ENCODE peak calls at places on chromosomes 7 and 10, in nine cellular contexts. One of them, this sample, is unnamed.

GRCh38 chr10:128053356-128053755 is 72.9 kb downstream of the MKI67 start:
- DNase-seq in cardiac muscle cell: no peak
- DNase-seq in fibroblast of lung: no peak
- DNase-seq in heart left ventricle: no peak
- DNase-seq in astrocyte of the spinal cord: no peak
- DNase-seq in colonic mucosa: no peak
- DNase-seq in WERI-Rb-1: no peak
- DNase-seq in PC-3: no peak
- DNase-seq in pancreas: no peak
- DNase-seq in this sample: no peak

GRCh38 chr10:123935680-123936079 is 44.1 kb upstream of the CPXM2 start:
- DNase-seq in cardiac muscle cell: no peak
- DNase-seq in fibroblast of lung: no peak
- DNase-seq in PC-3: no peak
- DNase-seq in astrocyte of the spinal cord: no peak
- DNase-seq in WERI-Rb-1: no peak
- DNase-seq in heart left ventricle: no peak
- DNase-seq in pancreas: no peak
- DNase-seq in colonic mucosa: no peak
- DNase-seq in this sample: no peak

GRCh38 chr10:5622186-5622585 is 44.2 kb downstream of the ASB13 start:
- DNase-seq in heart left ventricle: no peak
- DNase-seq in pancreas: no peak
- DNase-seq in astrocyte of the spinal cord: no peak
- DNase-seq in PC-3: no peak
- DNase-seq in cardiac muscle cell: no peak
- DNase-seq in fibroblast of lung: no peak
- DNase-seq in colonic mucosa: no peak
- DNase-seq in WERI-Rb-1: no peak
- DNase-seq in this sample: no peak

GRCh38 chr7:82729172-82730030 is 285.8 kb upstream of the CACNA2D1 start:
- DNase-seq in heart left ventricle: no peak
- DNase-seq in astrocyte of the spinal cord: peak; percentile 62
- DNase-seq in PC-3: peak; percentile 76
- DNase-seq in WERI-Rb-1: peak; percentile 14
- DNase-seq in cardiac muscle cell: peak; percentile 42
- DNase-seq in fibroblast of lung: peak; percentile 39
- DNase-seq in pancreas: no peak
- DNase-seq in colonic mucosa: no peak
- DNase-seq in this sample: peak; percentile 34

GRCh38 chr10:78277734-78278404 is 244.2 kb downstream of the RPS24 start:
- DNase-seq in pancreas: no peak
- DNase-seq in astrocyte of the spinal cord: peak; percentile 30
- DNase-seq in heart left ventricle: peak; percentile 54
- DNase-seq in fibroblast of lung: peak; percentile 72
- DNase-seq in PC-3: peak; percentile 68
- DNase-seq in colonic mucosa: no peak
- DNase-seq in WERI-Rb-1: peak; percentile 62
- DNase-seq in cardiac muscle cell: no peak
- DNase-seq in this sample: no peak

GRCh38 chr10:31112961-31113360 is 81.3 kb upstream of the ZNF438 start:
- DNase-seq in WERI-Rb-1: no peak
- DNase-seq in heart left ventricle: no peak
- DNase-seq in astrocyte of the spinal cord: no peak
- DNase-seq in cardiac muscle cell: no peak
- DNase-seq in PC-3: no peak
- DNase-seq in fibroblast of lung: peak; percentile 64
- DNase-seq in colonic mucosa: no peak
- DNase-seq in pancreas: no peak
- DNase-seq in this sample: no peak

GRCh38 chr10:76491216-76491615 is 1059.8 kb downstream of the LRMDA start:
- DNase-seq in astrocyte of the spinal cord: peak; percentile 69
- DNase-seq in colonic mucosa: no peak
- DNase-seq in pancreas: no peak
- DNase-seq in PC-3: no peak
- DNase-seq in cardiac muscle cell: no peak
- DNase-seq in WERI-Rb-1: no peak
- DNase-seq in heart left ventricle: no peak
- DNase-seq in fibroblast of lung: peak; percentile 88
- DNase-seq in this sample: no peak

GRCh38 chr7:18393465-18394118 is 102.0 kb upstream of the HDAC9 start:
- DNase-seq in WERI-Rb-1: no peak
- DNase-seq in pancreas: no peak
- DNase-seq in colonic mucosa: no peak
- DNase-seq in fibroblast of lung: no peak
- DNase-seq in PC-3: no peak
- DNase-seq in astrocyte of the spinal cord: no peak
- DNase-seq in heart left ventricle: no peak
- DNase-seq in cardiac muscle cell: no peak
- DNase-seq in this sample: no peak

GRCh38 chr10:1185911-1186692 is 129.9 kb downstream of the WDR37 start:
- DNase-seq in heart left ventricle: no peak
- DNase-seq in PC-3: no peak
- DNase-seq in cardiac muscle cell: no peak
- DNase-seq in fibroblast of lung: no peak
- DNase-seq in colonic mucosa: no peak
- DNase-seq in WERI-Rb-1: no peak
- DNase-seq in pancreas: no peak
- DNase-seq in astrocyte of the spinal cord: no peak
- DNase-seq in this sample: no peak

GRCh38 chr10:18164093-18164492 is 23.9 kb downstream of the CACNB2 start:
- DNase-seq in colonic mucosa: no peak
- DNase-seq in astrocyte of the spinal cord: peak; percentile 50
- DNase-seq in WERI-Rb-1: no peak
- DNase-seq in PC-3: peak; percentile 19
- DNase-seq in pancreas: no peak
- DNase-seq in heart left ventricle: no peak
- DNase-seq in fibroblast of lung: peak; percentile 83
- DNase-seq in cardiac muscle cell: no peak
- DNase-seq in this sample: no peak

GRCh38 chr7:30931161-30931926 is 19.7 kb downstream of the AQP1 start:
- DNase-seq in WERI-Rb-1: no peak
- DNase-seq in cardiac muscle cell: no peak
- DNase-seq in astrocyte of the spinal cord: no peak
- DNase-seq in heart left ventricle: no peak
- DNase-seq in pancreas: peak; percentile 33
- DNase-seq in colonic mucosa: peak; percentile 15
- DNase-seq in PC-3: no peak
- DNase-seq in fibroblast of lung: peak; percentile 44
- DNase-seq in this sample: no peak

GRCh38 chr7:31058122-31058521 is 6.0 kb downstream of the ADCYAP1R1 start:
- DNase-seq in astrocyte of the spinal cord: no peak
- DNase-seq in pancreas: no peak
- DNase-seq in WERI-Rb-1: no peak
- DNase-seq in colonic mucosa: no peak
- DNase-seq in PC-3: peak; percentile 38
- DNase-seq in fibroblast of lung: peak; percentile 32
- DNase-seq in cardiac muscle cell: no peak
- DNase-seq in heart left ventricle: no peak
- DNase-seq in this sample: no peak

GRCh38 chr7:151632750-151633515 is 113.2 kb upstream of the RHEB start:
- DNase-seq in WERI-Rb-1: no peak
- DNase-seq in heart left ventricle: peak; percentile 54
- DNase-seq in cardiac muscle cell: no peak
- DNase-seq in PC-3: peak; percentile 39
- DNase-seq in pancreas: peak; percentile 53
- DNase-seq in astrocyte of the spinal cord: peak; percentile 52
- DNase-seq in fibroblast of lung: peak; percentile 55
- DNase-seq in colonic mucosa: peak; percentile 68
- DNase-seq in this sample: peak; percentile 52

GRCh38 chr7:151633516-151633812 is 113.8 kb upstream of the RHEB start:
- DNase-seq in PC-3: no peak
- DNase-seq in fibroblast of lung: no peak
- DNase-seq in cardiac muscle cell: no peak
- DNase-seq in astrocyte of the spinal cord: no peak
- DNase-seq in heart left ventricle: no peak
- DNase-seq in colonic mucosa: no peak
- DNase-seq in pancreas: no peak
- DNase-seq in WERI-Rb-1: no peak
- DNase-seq in this sample: no peak

GRCh38 chr7:151630349-151630748 is 110.7 kb upstream of the RHEB start:
- DNase-seq in heart left ventricle: no peak
- DNase-seq in fibroblast of lung: no peak
- DNase-seq in pancreas: no peak
- DNase-seq in PC-3: no peak
- DNase-seq in astrocyte of the spinal cord: no peak
- DNase-seq in colonic mucosa: no peak
- DNase-seq in cardiac muscle cell: no peak
- DNase-seq in WERI-Rb-1: no peak
- DNase-seq in this sample: no peak

GRCh38 chr7:151631149-151631967 is 111.7 kb upstream of the RHEB start:
- DNase-seq in PC-3: peak; percentile 42
- DNase-seq in heart left ventricle: no peak
- DNase-seq in astrocyte of the spinal cord: no peak
- DNase-seq in pancreas: peak; percentile 41
- DNase-seq in WERI-Rb-1: peak; percentile 33
- DNase-seq in colonic mucosa: peak; percentile 42
- DNase-seq in fibroblast of lung: peak; percentile 39
- DNase-seq in cardiac muscle cell: peak; percentile 56
- DNase-seq in this sample: peak; percentile 50

DNA sequence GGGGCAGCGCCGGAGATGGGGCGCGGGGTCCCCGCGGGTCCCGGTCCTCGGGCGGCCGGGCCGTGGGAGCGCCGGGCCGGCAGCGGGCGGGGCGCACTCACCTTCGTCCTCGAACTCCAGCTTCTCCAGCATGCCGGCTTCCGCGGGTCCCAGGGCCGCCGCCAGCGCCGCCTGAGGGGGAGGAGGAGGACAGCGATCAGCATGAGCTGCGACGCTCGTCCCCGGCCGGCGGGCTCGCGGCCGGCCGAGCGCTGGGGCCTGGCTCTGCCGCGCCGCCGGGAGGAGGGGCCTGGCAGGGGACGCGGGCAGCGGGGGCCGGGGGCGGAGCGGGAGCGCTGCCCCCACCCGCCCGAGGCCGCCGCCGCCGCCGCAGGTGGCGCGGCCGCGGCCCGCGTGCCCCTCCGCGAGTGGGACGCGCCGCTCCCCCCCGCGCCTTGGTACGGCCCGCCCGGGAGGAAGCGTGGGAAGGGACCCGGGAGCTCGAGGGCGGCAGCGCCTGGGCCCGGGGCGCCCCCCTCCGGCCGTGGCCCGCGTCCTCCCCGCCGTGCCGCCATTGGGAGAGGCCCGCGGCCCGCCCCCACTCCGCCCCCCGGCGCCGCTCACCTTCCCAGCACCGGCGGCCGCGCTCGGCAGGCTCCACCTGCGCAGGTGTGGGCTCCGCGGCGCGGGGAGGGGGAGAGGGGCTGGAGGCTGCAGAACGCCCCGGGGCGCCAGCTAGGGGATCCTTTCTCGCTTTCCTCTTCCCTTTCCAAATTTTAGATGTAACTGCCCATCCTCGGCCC is 112.5 kb upstream of the RHEB start:
- DNase-seq in astrocyte of the spinal cord: peak; percentile 75
- DNase-seq in heart left ventricle: peak; percentile 89
- DNase-seq in colonic mucosa: peak; percentile 87
- DNase-seq in fibroblast of lung: peak; percentile 74
- DNase-seq in pancreas: peak; percentile 85
- DNase-seq in WERI-Rb-1: peak; percentile 78
- DNase-seq in PC-3: peak; percentile 85
- DNase-seq in cardiac muscle cell: peak; percentile 92
- DNase-seq in this sample: peak; percentile 86
- TF ChIP-seq CTCF in astrocyte of the spinal cord: peak; percentile 18
- TF ChIP-seq CTCF in heart left ventricle: peak; percentile 38
- TF ChIP-seq CTCF in colonic mucosa: no peak
- TF ChIP-seq CTCF in fibroblast of lung: peak; percentile 2
- TF ChIP-seq CTCF in pancreas: no peak
- TF ChIP-seq CTCF in WERI-Rb-1: peak; percentile 42
- TF ChIP-seq CTCF in PC-3: peak; percentile 15
- TF ChIP-seq CTCF in cardiac muscle cell: peak; percentile 14
- TF ChIP-seq CTCF in this sample: peak; percentile 52

GRCh38 chr10:92552310-92552709 is 21.6 kb downstream of the IDE start:
- DNase-seq in fibroblast of lung: no peak
- DNase-seq in heart left ventricle: no peak
- DNase-seq in PC-3: no peak
- DNase-seq in pancreas: no peak
- DNase-seq in colonic mucosa: no peak
- DNase-seq in astrocyte of the spinal cord: no peak
- DNase-seq in WERI-Rb-1: no peak
- DNase-seq in cardiac muscle cell: no peak
- DNase-seq in this sample: no peak
- TF ChIP-seq CTCF in fibroblast of lung: peak; percentile 29
- TF ChIP-seq CTCF in heart left ventricle: no peak
- TF ChIP-seq CTCF in PC-3: peak; percentile 31
- TF ChIP-seq CTCF in pancreas: no peak
- TF ChIP-seq CTCF in colonic mucosa: no peak
- TF ChIP-seq CTCF in astrocyte of the spinal cord: peak; percentile 32
- TF ChIP-seq CTCF in WERI-Rb-1: peak; percentile 22
- TF ChIP-seq CTCF in cardiac muscle cell: no peak
- TF ChIP-seq CTCF in this sample: peak; percentile 63

GRCh38 chr10:69696073-69696731 is 66.2 kb downstream of the FAM241B start:
- DNase-seq in colonic mucosa: no peak
- DNase-seq in astrocyte of the spinal cord: peak; percentile 85
- DNase-seq in heart left ventricle: no peak
- DNase-seq in WERI-Rb-1: no peak
- DNase-seq in pancreas: no peak
- DNase-seq in cardiac muscle cell: peak; percentile 62
- DNase-seq in PC-3: peak; percentile 98
- DNase-seq in fibroblast of lung: peak; percentile 91
- DNase-seq in this sample: no peak
- TF ChIP-seq CTCF in colonic mucosa: peak; percentile 29
- TF ChIP-seq CTCF in astrocyte of the spinal cord: peak; percentile 67
- TF ChIP-seq CTCF in heart left ventricle: peak; percentile 67
- TF ChIP-seq CTCF in WERI-Rb-1: peak; percentile 17
- TF ChIP-seq CTCF in pancreas: peak; percentile 20
- TF ChIP-seq CTCF in cardiac muscle cell: peak; percentile 71
- TF ChIP-seq CTCF in PC-3: peak; percentile 98
- TF ChIP-seq CTCF in fibroblast of lung: peak; percentile 73
- TF ChIP-seq CTCF in this sample: no peak

GRCh38 chr10:71241114-71241898 is 28.9 kb downstream of the UNC5B start:
- DNase-seq in astrocyte of the spinal cord: peak; percentile 77
- DNase-seq in heart left ventricle: no peak
- DNase-seq in PC-3: no peak
- DNase-seq in fibroblast of lung: peak; percentile 83
- DNase-seq in colonic mucosa: no peak
- DNase-seq in pancreas: no peak
- DNase-seq in cardiac muscle cell: no peak
- DNase-seq in WERI-Rb-1: no peak
- DNase-seq in this sample: no peak

GRCh38 chr10:71243756-71244637 is 31.6 kb downstream of the UNC5B start:
- DNase-seq in pancreas: no peak
- DNase-seq in colonic mucosa: peak; percentile 62
- DNase-seq in heart left ventricle: no peak
- DNase-seq in PC-3: peak; percentile 29
- DNase-seq in fibroblast of lung: no peak
- DNase-seq in astrocyte of the spinal cord: no peak
- DNase-seq in WERI-Rb-1: no peak
- DNase-seq in cardiac muscle cell: no peak
- DNase-seq in this sample: no peak

GRCh38 chr10:71244638-71245419 is 32.5 kb downstream of the UNC5B start:
- DNase-seq in PC-3: no peak
- DNase-seq in colonic mucosa: no peak
- DNase-seq in fibroblast of lung: peak; percentile 76
- DNase-seq in astrocyte of the spinal cord: peak; percentile 75
- DNase-seq in heart left ventricle: peak; percentile 83
- DNase-seq in pancreas: no peak
- DNase-seq in WERI-Rb-1: no peak
- DNase-seq in cardiac muscle cell: no peak
- DNase-seq in this sample: no peak

GRCh38 chr10:71241899-71242620 is 29.7 kb downstream of the UNC5B start:
- DNase-seq in pancreas: no peak
- DNase-seq in astrocyte of the spinal cord: no peak
- DNase-seq in heart left ventricle: peak; percentile 69
- DNase-seq in cardiac muscle cell: no peak
- DNase-seq in fibroblast of lung: peak; percentile 54
- DNase-seq in WERI-Rb-1: no peak
- DNase-seq in colonic mucosa: no peak
- DNase-seq in PC-3: no peak
- DNase-seq in this sample: no peak

GRCh38 chr10:71242621-71243009 is 30.2 kb downstream of the UNC5B start:
- DNase-seq in colonic mucosa: no peak
- DNase-seq in astrocyte of the spinal cord: no peak
- DNase-seq in PC-3: no peak
- DNase-seq in fibroblast of lung: no peak
- DNase-seq in cardiac muscle cell: no peak
- DNase-seq in WERI-Rb-1: no peak
- DNase-seq in heart left ventricle: no peak
- DNase-seq in pancreas: no peak
- DNase-seq in this sample: no peak
- TF ChIP-seq CTCF in colonic mucosa: no peak
- TF ChIP-seq CTCF in astrocyte of the spinal cord: peak; percentile 16
- TF ChIP-seq CTCF in PC-3: no peak
- TF ChIP-seq CTCF in fibroblast of lung: no peak
- TF ChIP-seq CTCF in cardiac muscle cell: no peak
- TF ChIP-seq CTCF in WERI-Rb-1: peak; percentile 27
- TF ChIP-seq CTCF in heart left ventricle: peak; percentile 21
- TF ChIP-seq CTCF in pancreas: no peak
- TF ChIP-seq CTCF in this sample: no peak